ENCODE peak calls at places on chromosomes 12 and 14, in six cellular contexts. L is left lung, N is mesendoderm, H is neural progenitor cell, V is GM23248, I is cardiac muscle cell. X is an unnamed sample. For H3K4me1, the result is how much of the 10 kb centered on the place peaks cover.

GRCh38 chr12:19909418-19909817 is 458.9 kb upstream of the PDE3A start:
- DNase-seq in L (no peak), N (no peak), H (no peak), V (no peak), I (no peak), X (no peak)

GRCh38 chr14:21589317-21589716 is 9.4 kb upstream of the OR10G3 start:
- DNase-seq in L (no peak), N (no peak), H (no peak), V (no peak), I (no peak), X (no peak)

GRCh38 chr12:64633940-64634337 is 23.6 kb downstream of the RASSF3 start:
- DNase-seq in L (peak), N (peak), H (no peak), V (peak), I (peak), X (peak)

GRCh38 chr14:24565766-24566165 is 10.3 kb downstream of the CTSG start:
- DNase-seq in L (no peak), N (no peak), H (no peak), V (no peak), I (no peak), X (no peak)

GRCh38 chr12:8992086-8992409 is 2.7 kb downstream of the KLRG1 start:
- DNase-seq in L (no peak), N (no peak), H (no peak), V (no peak), I (no peak), X (no peak)

GRCh38 chr14:36652542-36653201 is 9.0 kb upstream of the PAX9 start:
- DNase-seq in L (no peak), N (no peak), H (no peak), V (no peak), I (no peak), X (no peak)

GRCh38 chr12:115697341-115697740 is 580.2 kb downstream of the MED13L start:
- DNase-seq in L (no peak), N (no peak), H (peak), V (no peak), I (no peak), X (no peak)

GRCh38 chr12:48165089-48166031 is 8.0 kb upstream of the ASB8 start:
- DNase-seq in L (no peak), N (peak), H (peak), V (peak), I (peak), X (no peak)

GRCh38 chr14:103749452-103749851 is 33.8 kb downstream of the ZFYVE21 start:
- DNase-seq in L (no peak), N (no peak), H (no peak), V (no peak), I (no peak), X (no peak)

GRCh38 chr12:4257442-4257841 is 16.1 kb upstream of the CCND2 start:
- DNase-seq in L (no peak), N (no peak), H (no peak), V (no peak), I (no peak), X (no peak)

GRCh38 chr14:72291908-72292688 is 359.9 kb downstream of the RGS6 start:
- DNase-seq in L (no peak), N (peak), H (peak), V (peak), I (peak), X (no peak)

GRCh38 chr12:106223485-106224391 is 24.1 kb downstream of the CKAP4 start:
- DNase-seq in L (peak), N (peak), H (peak), V (peak), I (peak), X (peak)

GRCh38 chr12:67364228-67364627 is 95.1 kb downstream of the CAND1 start:
- DNase-seq in L (no peak), N (peak), H (no peak), V (no peak), I (peak), X (no peak)

GRCh38 chr12:79929065-79929464 is 5.8 kb downstream of the PPP1R12A start:
- DNase-seq in L (no peak), N (peak), H (peak), V (no peak), I (no peak), X (no peak)

GRCh38 chr14:95667251-95667693 is 19.0 kb upstream of the TCL1B start:
- DNase-seq in L (no peak), N (no peak), H (peak), V (no peak), I (no peak), X (no peak)

GRCh38 chr12:6067152-6067916 is 57.1 kb downstream of the VWF start:
- DNase-seq in L (no peak), N (peak), H (peak), V (peak), I (peak), X (no peak)

GRCh38 chr12:214005-214736 is at the start of gene SLC6A12:
- DNase-seq in L (peak), N (peak), H (peak), V (peak), I (peak), X (no peak)

GRCh38 chr14:36256131-36256801 is 64.2 kb downstream of the MBIP start:
- DNase-seq in L (peak), N (no peak), H (no peak), V (peak), I (peak), X (no peak)

GRCh38 chr12:58811346-58811745 is 109.0 kb downstream of the LRIG3 start:
- DNase-seq in L (no peak), N (no peak), H (no peak), V (no peak), I (no peak), X (no peak)

DNA sequence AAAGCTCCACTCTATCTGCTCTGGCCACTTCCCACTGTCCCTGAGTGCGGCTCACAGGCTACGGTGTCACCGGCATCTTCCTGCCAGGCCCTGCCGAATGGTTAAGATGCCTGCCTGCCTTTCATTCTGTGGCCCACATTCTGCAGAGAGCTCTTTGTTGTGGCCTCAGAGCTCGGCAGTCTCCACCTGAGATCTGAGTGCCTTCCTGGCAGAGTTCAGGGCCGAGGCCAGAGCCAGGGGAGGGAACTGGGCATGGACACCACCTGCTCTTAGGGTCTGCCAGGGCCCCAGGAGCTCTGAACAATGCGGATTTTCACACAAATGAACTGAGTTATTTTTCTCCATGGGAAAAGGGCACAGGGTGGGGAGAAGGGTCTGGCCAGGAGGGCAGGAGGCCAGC is 127.2 kb downstream of the RBM19 start:
- DNase-seq in L (no peak), N (no peak), H (no peak), V (no peak), I (no peak), X (no peak)
- H3K4me1 ChIP-seq in L (under half), N (under half), H (under half), V (under half), I (under half), X (under half)

DNA sequence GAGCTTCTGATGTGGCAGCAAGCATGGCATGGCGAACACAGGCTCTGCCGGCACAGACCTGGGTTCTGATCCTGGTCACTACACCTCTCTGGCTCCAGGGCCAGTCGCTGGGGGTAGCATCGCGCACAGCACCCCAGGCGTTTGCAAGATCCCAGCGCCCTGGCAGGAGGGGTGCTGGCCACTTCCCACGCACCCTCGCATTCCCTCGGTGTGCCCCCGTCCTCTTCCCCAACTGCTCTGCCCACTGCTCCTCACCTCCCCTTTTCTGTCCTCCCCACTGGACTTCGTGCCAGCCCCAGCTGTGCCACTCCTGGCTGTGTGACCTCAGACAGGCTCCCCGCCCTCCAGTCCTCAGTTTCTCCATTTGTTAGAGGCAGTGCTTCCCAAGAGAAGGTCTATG is 2.8 kb downstream of the CDK2AP1 start:
- DNase-seq in L (no peak), N (no peak), H (no peak), V (no peak), I (no peak), X (no peak)
- H3K4me3 ChIP-seq in L (no peak), N (no peak), H (peak), V (peak), I (no peak), X (no peak)

GRCh38 chr12:101563197-101563596 is 31.6 kb upstream of the MYBPC1 start:
- DNase-seq in L (no peak), N (peak), H (no peak), V (no peak), I (no peak), X (no peak)
- H3K27ac ChIP-seq in L (no peak), N (no peak), H (no peak), V (no peak), I (no peak), X (no peak)

DNA sequence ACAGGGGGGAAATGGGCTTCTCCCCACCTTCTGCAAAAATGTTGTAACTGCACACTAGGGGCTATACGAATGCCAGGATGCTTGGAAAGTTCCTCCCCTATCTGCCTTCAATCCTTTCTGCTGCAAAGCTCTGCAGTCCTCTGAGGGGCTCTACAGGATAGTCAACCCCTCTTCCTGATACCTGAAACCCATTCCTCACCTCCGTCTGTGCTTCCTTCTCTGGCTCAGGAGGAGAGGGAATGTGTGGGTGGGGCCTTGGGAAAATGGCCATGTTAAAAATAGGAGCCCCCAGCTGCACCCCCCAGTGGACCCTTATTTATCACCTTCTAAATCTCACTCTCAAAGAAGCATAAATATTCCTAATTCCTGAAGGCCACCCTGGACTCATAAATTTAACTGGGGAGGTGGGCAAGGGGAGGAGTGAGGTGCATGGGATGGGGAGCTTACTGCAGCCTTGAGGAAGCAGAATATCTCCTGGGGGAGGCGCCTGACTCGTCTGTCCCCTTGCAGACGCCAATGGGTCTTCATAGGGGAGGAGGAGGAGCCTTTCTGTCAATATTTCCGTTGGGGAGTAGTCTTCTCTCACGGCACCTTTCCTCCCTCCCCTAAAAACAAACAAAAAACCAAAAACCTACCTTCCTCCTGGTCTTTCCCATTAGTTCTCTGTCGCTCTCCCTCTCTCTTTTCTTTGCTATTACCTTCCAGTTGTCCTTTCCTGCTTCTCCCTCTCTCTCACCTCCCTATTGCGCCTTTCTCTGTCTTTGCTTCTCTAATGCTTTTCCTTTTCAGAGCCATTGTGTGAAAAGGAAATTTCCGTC is 6.3 kb downstream of the GPR84 start:
- DNase-seq in L (peak), N (peak), H (peak), V (peak), I (no peak), X (no peak)
- H3K4me1 ChIP-seq in L (half or more), N (under half), H (half or more), V (under half), I (half or more), X (under half)

DNA sequence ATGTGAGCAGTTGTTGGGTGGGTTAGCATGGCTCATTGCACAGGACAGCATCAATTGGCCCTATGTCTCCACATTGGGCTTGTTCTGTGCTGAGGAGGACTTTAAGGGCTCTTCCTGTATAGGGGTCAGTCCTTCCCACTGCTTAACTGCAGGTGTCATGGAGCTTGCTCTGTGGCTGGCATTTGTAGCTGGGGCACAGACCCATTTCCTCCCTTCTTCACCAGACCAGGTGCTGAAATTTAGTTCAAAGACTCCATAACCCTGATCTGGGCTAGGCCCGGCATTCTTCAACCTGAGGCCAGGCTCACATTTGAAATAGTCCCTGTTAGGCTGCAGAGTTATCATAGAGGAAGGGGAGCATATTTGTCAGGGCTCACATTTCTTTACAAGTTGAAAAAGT is 12.8 kb downstream of the CHST11 start:
- DNase-seq in L (no peak), N (no peak), H (no peak), V (no peak), I (no peak), X (no peak)
- H3K4me3 ChIP-seq in L (no peak), N (no peak), H (no peak), V (no peak), I (no peak), X (no peak)

DNA sequence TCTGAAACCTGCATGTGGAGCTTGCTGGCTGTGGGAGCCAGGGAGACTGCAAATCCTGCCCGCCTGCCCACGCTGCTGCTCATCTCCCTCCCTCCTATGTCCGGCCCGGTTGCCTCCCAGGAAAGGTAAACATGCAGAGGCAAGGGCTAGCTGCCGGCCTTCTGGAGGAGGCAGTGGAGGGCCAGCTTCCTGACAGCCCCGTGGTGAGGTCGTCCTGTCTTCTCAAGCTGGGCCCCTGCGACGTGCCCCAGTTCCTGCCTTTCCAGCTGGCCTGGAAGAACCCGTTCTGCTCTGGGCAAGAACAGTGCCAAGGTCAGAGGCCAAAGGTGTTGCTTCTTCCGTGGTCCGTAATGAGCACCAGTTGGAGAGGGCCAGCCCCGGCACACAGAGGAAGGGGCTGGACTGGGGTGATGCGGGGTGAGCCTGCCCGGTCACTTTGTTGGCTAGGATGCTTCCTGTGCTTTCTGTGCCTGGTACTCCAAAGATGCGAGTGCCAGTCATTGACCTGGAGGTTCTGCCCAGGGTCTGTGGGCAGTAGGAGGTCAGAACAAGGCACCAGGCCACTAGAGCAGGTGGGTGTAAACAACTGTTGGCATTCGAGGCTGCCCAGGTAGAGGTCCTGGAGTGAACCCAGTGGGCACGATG is 25.3 kb downstream of the TPCN1 start:
- DNase-seq in L (no peak), N (peak), H (no peak), V (no peak), I (no peak), X (no peak)
- H3K27ac ChIP-seq in L (peak), N (peak), H (no peak), V (peak), I (no peak), X (peak)

GRCh38 chr12:1737643-1738286 is 46.9 kb downstream of the ADIPOR2 start:
- DNase-seq in L (no peak), N (no peak), H (no peak), V (no peak), I (no peak), X (no peak)
- H3K4me1 ChIP-seq in L (under half), N (under half), H (under half), V (under half), I (under half), X (under half)

DNA sequence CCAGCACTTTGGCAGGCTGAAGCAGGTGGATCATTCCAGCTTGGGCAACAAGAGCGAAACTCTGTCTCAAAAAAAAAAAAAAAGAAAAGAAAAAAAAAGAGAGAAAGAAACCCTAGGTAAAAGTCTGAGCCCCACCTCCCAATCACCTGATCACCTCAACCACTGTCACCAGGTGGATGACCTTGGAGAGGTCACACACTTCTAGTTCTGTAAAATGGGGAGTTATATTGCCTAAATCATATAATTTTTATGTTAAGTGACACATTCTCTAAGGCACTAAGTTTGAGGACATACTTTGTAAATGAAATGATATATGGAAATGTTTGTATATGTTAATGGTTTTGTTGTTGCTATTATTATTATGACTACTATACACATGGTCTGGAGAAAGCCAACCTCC is 1.5 kb upstream of the ERBB3 start:
- DNase-seq in L (no peak), N (no peak), H (no peak), V (no peak), I (no peak), X (no peak)
- H3K4me3 ChIP-seq in L (no peak), N (no peak), H (no peak), V (no peak), I (no peak), X (no peak)

GRCh38 chr14:51576112-51576420 is 75.6 kb upstream of the FRMD6 start:
- DNase-seq in L (no peak), N (peak), H (no peak), V (peak), I (peak), X (no peak)

GRCh38 chr14:51576899-51577298 is 74.8 kb upstream of the FRMD6 start:
- DNase-seq in L (no peak), N (no peak), H (no peak), V (peak), I (no peak), X (no peak)

GRCh38 chr14:51575225-51576111 is 76.2 kb upstream of the FRMD6 start:
- DNase-seq in L (no peak), N (no peak), H (no peak), V (peak), I (no peak), X (no peak)

GRCh38 chr14:51574009-51574408 is 77.7 kb upstream of the FRMD6 start:
- DNase-seq in L (no peak), N (no peak), H (no peak), V (no peak), I (no peak), X (no peak)

GRCh38 chr14:51573607-51574006 is 78.1 kb upstream of the FRMD6 start:
- DNase-seq in L (no peak), N (no peak), H (no peak), V (no peak), I (no peak), X (no peak)
- H3K27ac ChIP-seq in L (no peak), N (no peak), H (no peak), V (no peak), I (no peak), X (no peak)

DNA sequence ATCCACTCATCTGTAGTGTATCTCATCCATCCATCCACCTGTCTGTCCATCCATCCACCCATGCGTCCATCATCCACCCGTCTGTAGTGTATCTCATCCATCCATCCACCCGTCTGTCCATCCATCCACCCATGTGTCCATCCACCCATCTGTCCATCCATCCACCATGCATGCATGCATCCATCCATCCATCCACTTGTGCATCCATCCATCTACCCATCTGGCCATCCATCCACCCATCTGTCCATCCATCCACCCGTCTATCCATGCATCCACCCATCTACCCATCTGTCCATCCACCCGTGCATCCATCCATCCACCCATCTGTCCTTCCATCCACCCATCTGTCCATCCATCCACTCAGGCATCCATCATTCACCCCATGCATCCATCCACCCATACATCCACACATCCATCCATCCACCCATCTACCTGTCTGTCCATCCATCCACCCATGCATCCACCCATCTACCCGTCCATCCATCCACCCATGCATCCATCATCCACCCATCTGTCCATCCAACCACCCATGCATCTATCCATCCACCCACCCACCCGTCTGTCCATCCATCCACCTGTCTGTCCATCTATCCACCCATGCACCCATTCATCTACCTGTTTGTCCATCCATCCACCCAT is 28.5 kb downstream of the FBRSL1 start:
- DNase-seq in L (no peak), N (no peak), H (no peak), V (no peak), I (no peak), X (no peak)
- H3K4me1 ChIP-seq in L (under half), N (under half), H (under half), V (under half), I (under half), X (under half)